ENCODE peak calls at places on chromosomes 13 and 19, in four cellular contexts. N is lower leg skin, X is Peyer's patch, K is tibial nerve. A is an unnamed sample.

GRCh38 chr19:35220315-35220921 is 8.1 kb downstream of the FAM187B start:
- DNase-seq in K (no peak), N (no peak), X (peak), A (no peak)

GRCh38 chr19:38265213-38265861 is 964 bp downstream of the SPINT2 start:
- DNase-seq in N (no peak), X (peak), K (no peak), A (no peak)

GRCh38 chr13:112583592-112584277 is 4.2 kb downstream of the TUBGCP3 start:
- DNase-seq in X (peak), N (peak), K (no peak), A (no peak)

GRCh38 chr13:100633461-100633860 is 41.1 kb downstream of the TMTC4 start:
- DNase-seq in N (no peak), K (no peak), X (no peak), A (no peak)

GRCh38 chr19:55493052-55493649 is 4.9 kb downstream of the SSC5D start:
- DNase-seq in K (no peak), N (no peak), X (no peak), A (peak)

GRCh38 chr13:94389544-94390351 is 89.7 kb downstream of the DCT start:
- DNase-seq in X (no peak), N (no peak), K (no peak), A (no peak)

GRCh38 chr19:9308091-9308490 is 1.5 kb downstream of the ZNF699 start:
- DNase-seq in N (no peak), X (no peak), K (no peak), A (no peak)

GRCh38 chr13:50275392-50276063 is 260.3 kb downstream of the KCNRG start:
- DNase-seq in N (no peak), X (no peak), K (no peak), A (no peak)

GRCh38 chr19:2775556-2776430 is 7.3 kb downstream of the SGTA start:
- DNase-seq in N (peak), K (peak), X (peak), A (no peak)

GRCh38 chr19:51615991-51616390 is 14.2 kb downstream of the SIGLEC5 start:
- DNase-seq in N (no peak), K (no peak), X (no peak), A (no peak)

GRCh38 chr13:39509616-39510015 is 93.4 kb downstream of the LHFPL6 start:
- DNase-seq in X (no peak), N (no peak), K (no peak), A (no peak)

GRCh38 chr13:52428295-52428694 is 22.1 kb downstream of the VPS36 start:
- DNase-seq in N (no peak), X (no peak), K (no peak), A (no peak)

GRCh38 chr13:56378566-56378965 is 762.2 kb upstream of the PRR20A start:
- DNase-seq in N (no peak), X (no peak), K (no peak), A (no peak)

GRCh38 chr19:4322942-4323665 is 15.5 kb downstream of the STAP2 start:
- DNase-seq in K (no peak), X (no peak), N (no peak), A (peak)

GRCh38 chr19:16876904-16877361 is 11.9 kb upstream of the F2RL3 start:
- DNase-seq in X (no peak), K (no peak), N (no peak), A (no peak)

GRCh38 chr13:28059214-28059613 is 41.2 kb downstream of the FLT3 start:
- DNase-seq in K (no peak), N (no peak), X (peak), A (no peak)

GRCh38 chr13:29901714-29902631 is 51.6 kb upstream of the UBL3 start:
- DNase-seq in X (peak), N (no peak), K (no peak), A (no peak)

GRCh38 chr13:41565221-41565620 is 107.9 kb downstream of the RGCC start:
- DNase-seq in K (no peak), X (no peak), N (no peak), A (no peak)

GRCh38 chr13:97226013-97226412 is 3.9 kb downstream of the MBNL2 start:
- DNase-seq in K (no peak), X (no peak), N (no peak), A (no peak)

GRCh38 chr13:46475586-46475991 is 77.4 kb upstream of the LRCH1 start:
- DNase-seq in N (peak), X (no peak), K (no peak), A (no peak)

GRCh38 chr19:40365613-40366401 is 17.3 kb downstream of the PLD3 start:
- DNase-seq in X (peak), K (peak), N (peak), A (peak)

GRCh38 chr13:107370036-107370785 is 802.3 kb upstream of the ARGLU1 start:
- DNase-seq in K (no peak), X (no peak), N (no peak), A (no peak)

GRCh38 chr13:112899618-112900600 is 69.1 kb upstream of the MCF2L start:
- DNase-seq in X (no peak), K (no peak), N (no peak), A (no peak)

GRCh38 chr19:609001-609340 is 19.3 kb downstream of the HCN2 start:
- DNase-seq in N (peak), K (no peak), X (peak), A (no peak)

GRCh38 chr13:72530471-72530870 is 197.0 kb downstream of the MZT1 start:
- DNase-seq in K (no peak), N (no peak), X (no peak), A (no peak)

GRCh38 chr13:76286178-76286577 is 600.0 kb downstream of the KCTD12 start:
- DNase-seq in K (no peak), X (no peak), N (no peak), A (no peak)

GRCh38 chr19:15672580-15673175 is at the start of gene CYP4F12:
- DNase-seq in N (peak), X (peak), K (peak), A (peak)

GRCh38 chr13:33017410-33017929 is 1.2 kb downstream of the KL start:
- DNase-seq in N (peak), X (peak), K (peak), A (no peak)

GRCh38 chr13:79398169-79398568 is 7.9 kb downstream of the RBM26 start:
- DNase-seq in N (no peak), X (no peak), K (no peak), A (no peak)

GRCh38 chr13:36382030-36382429 is 35.8 kb upstream of the SPART start:
- DNase-seq in N (no peak), X (no peak), K (no peak), A (no peak)

GRCh38 chr19:46745521-46746280 is at the start of gene FKRP:
- DNase-seq in K (no peak), N (no peak), X (no peak), A (peak)
- TF ChIP-seq POLR2A in K (no peak), N (no peak), X (no peak), A (peak)

GRCh38 chr19:6108721-6109633 is 1.3 kb downstream of the RFX2 start:
- DNase-seq in N (peak), K (peak), X (peak), A (peak)

GRCh38 chr19:6105444-6105843 is 4.9 kb downstream of the RFX2 start:
- DNase-seq in K (no peak), N (no peak), X (no peak), A (no peak)

GRCh38 chr19:6109947-6110346 is 353 bp downstream of the RFX2 start:
- DNase-seq in K (no peak), X (peak), N (peak), A (no peak)

GRCh38 chr19:6113616-6114188 is 3.4 kb upstream of the RFX2 start:
- DNase-seq in N (no peak), X (no peak), K (no peak), A (no peak)

GRCh38 chr19:6110360-6110977 is at the start of gene RFX2:
- DNase-seq in K (peak), X (peak), N (peak), A (peak)
- TF ChIP-seq POLR2A in K (no peak), X (no peak), N (no peak), A (peak)

DNA sequence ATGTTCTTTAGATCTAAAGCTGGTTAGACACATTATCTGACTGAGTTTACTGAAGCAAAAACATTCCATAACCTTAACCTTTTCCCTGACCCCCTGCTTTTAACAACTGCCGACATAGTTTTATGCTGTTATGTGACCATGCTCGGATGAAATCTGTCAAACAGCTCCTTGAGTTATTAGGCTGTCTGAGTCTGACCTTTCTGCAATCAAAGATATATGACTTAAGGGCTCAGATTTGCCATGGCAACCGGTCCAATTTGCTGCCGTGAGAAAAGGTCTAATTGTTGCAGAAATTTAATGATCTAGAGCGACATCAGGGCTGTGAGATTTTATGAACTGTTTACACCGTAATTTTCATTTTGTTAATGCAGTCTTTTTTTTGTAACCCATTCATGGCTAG is 61.8 kb downstream of the URI1 start:
- DNase-seq in K (no peak), X (no peak), N (no peak), A (no peak)
- TF ChIP-seq POLR2A in K (no peak), X (no peak), N (no peak), A (no peak)

DNA sequence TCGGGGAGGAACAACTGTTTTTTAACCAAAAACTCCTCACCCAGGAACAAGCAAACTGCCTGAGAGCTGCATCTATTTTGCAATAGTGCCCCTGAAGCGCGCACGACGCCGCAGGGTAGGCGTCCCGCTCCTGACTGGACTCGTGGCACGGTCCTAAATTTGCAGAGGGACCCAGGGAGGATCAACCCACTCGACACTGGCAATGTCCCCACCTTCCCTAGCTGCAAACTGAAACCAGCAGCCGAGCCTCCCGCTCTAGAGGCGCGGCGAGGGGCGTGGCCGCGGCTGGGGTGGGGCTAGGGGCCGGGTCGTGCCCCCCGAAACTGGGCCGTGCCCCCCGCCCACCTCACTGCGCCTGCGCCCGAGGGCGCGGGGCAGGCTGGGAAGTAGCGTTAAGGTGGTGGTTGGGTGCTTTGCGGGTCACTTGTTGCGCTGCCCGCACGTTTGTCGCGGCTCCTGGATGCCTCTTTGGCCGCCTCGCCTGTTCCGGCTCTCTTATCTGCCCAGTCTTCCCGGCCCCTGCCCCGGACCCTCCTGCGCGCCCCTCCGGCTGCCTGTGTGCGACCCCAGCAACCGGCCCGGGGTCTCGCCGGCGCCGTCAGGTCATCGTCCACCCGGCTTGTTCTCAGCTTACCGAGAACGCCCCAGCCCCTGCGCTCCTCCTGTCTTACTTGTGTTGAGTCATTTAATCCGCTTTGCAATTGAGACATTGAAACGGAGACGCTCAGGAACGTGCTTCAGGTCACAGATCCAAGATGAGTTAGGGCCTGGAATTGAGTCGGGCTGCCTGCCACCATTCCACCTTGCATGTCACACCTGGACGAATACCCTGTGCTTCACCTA is 37.9 kb upstream of the LSM14A start:
- DNase-seq in X (peak), N (peak), K (peak), A (peak)
- TF ChIP-seq POLR2A in X (peak), N (no peak), K (peak), A (peak)

GRCh38 chr19:48868196-48868886 is at the start of gene PLEKHA4:
- DNase-seq in N (no peak), X (peak), K (peak), A (peak)
- TF ChIP-seq POLR2A in N (no peak), X (no peak), K (peak), A (peak)

GRCh38 chr13:104987621-104988020 is 1547.8 kb downstream of the EFNB2 start:
- DNase-seq in K (no peak), X (no peak), N (no peak), A (no peak)
- TF ChIP-seq POLR2A in K (no peak), X (no peak), N (no peak), A (no peak)

DNA sequence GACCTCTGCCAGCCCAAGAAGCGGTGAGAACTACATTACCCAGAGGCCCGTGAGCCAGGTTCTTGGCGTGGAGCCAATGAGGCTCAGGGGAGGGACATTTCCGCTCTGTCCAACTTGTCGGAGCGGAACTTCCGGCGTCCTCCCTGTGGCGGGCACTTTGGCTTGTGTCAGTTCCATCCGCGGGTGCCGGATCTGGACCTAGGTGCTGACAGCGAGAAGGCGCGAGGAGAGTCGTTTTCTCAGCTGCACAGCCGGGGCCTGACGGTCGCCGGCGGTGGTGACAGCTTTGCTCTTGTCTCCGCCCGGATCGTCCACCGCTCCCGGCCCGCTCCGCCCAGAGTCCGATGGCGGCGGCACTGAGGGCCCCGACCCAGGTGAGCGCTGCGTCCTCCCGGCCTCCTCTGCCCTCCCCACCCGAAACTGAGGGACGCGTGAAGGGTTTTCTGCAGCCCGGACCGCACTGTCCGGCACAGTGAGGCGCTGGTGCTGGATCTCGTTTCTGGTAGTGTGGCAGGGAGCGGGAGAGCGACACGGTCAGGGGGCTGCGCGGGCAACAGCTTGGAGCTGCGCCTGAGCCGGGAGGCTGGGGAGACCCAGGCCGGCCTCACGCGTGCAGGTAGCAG is at the start of gene ZNF530:
- DNase-seq in X (peak), K (peak), N (peak), A (peak)
- TF ChIP-seq POLR2A in X (no peak), K (no peak), N (no peak), A (no peak)

GRCh38 chr13:22883961-22884360 is 296.8 kb upstream of the SGCG start:
- DNase-seq in N (no peak), K (no peak), X (no peak), A (no peak)
- TF ChIP-seq POLR2A in N (no peak), K (no peak), X (no peak), A (no peak)

GRCh38 chr13:69547780-69548179 is 559.8 kb upstream of the ATXN8OS start:
- DNase-seq in K (no peak), X (no peak), N (no peak), A (no peak)

GRCh38 chr13:69545500-69546025 is 562.1 kb upstream of the ATXN8OS start:
- DNase-seq in X (no peak), N (no peak), K (no peak), A (no peak)

GRCh38 chr13:69556540-69557196 is 551.0 kb upstream of the ATXN8OS start:
- DNase-seq in K (no peak), N (no peak), X (no peak), A (no peak)

GRCh38 chr13:69553976-69554375 is 553.6 kb upstream of the ATXN8OS start:
- DNase-seq in X (no peak), K (no peak), N (no peak), A (no peak)

GRCh38 chr13:69551193-69551592 is 556.4 kb upstream of the ATXN8OS start:
- DNase-seq in X (no peak), N (no peak), K (no peak), A (no peak)
- TF ChIP-seq POLR2A in X (no peak), N (no peak), K (no peak), A (no peak)

A was measured in ovary.